ENCODE peak calls at places on chromosome 20, in eight cellular contexts. J is mammary epithelial cell, A is heart right ventricle, E is hepatocyte, Z is fibroblast of lung, T is IMR-90, D is mesenchymal stem cell, Y is A673. R is an unnamed sample.

GRCh38 chr20:10448270-10449156 is 13.4 kb downstream of the SLX4IP start:
- DNase-seq in J (no peak), A (no peak), E (no peak), Z (peak; percentile 51), T (peak; percentile 48), D (no peak), Y (peak; percentile 63), R (no peak)

GRCh38 chr20:24952376-24953203 is 3.5 kb downstream of the CST7 start:
- DNase-seq in J (no peak), A (no peak), E (no peak), Z (no peak), T (no peak), D (no peak), Y (no peak), R (no peak)

GRCh38 chr20:56430471-56430870 is 18.4 kb downstream of the CASS4 start:
- DNase-seq in J (no peak), A (no peak), E (no peak), Z (no peak), T (no peak), D (no peak), Y (no peak), R (peak; percentile 51)

GRCh38 chr20:62409935-62410741 is 3.1 kb upstream of the CABLES2 start:
- DNase-seq in J (no peak), A (peak; percentile 60), E (peak; percentile 74), Z (peak; percentile 16), T (no peak), D (peak; percentile 30), Y (peak; percentile 64), R (peak; percentile 76)

GRCh38 chr20:9024996-9025395 is 43.9 kb upstream of the PLCB4 start:
- DNase-seq in J (no peak), A (no peak), E (no peak), Z (no peak), T (no peak), D (no peak), Y (no peak), R (no peak)

GRCh38 chr20:7691647-7692046 is 248.6 kb downstream of the HAO1 start:
- DNase-seq in J (peak; percentile 43), A (no peak), E (no peak), Z (peak; percentile 59), T (no peak), D (no peak), Y (no peak), R (no peak)

GRCh38 chr20:51378171-51378928 is 164.2 kb downstream of the NFATC2 start:
- DNase-seq in J (no peak), A (no peak), E (no peak), Z (no peak), T (no peak), D (no peak), Y (peak; percentile 53), R (no peak)

GRCh38 chr20:35034150-35034549 is 58.5 kb downstream of the TRPC4AP start:
- DNase-seq in J (no peak), A (no peak), E (no peak), Z (no peak), T (no peak), D (no peak), Y (no peak), R (no peak)

GRCh38 chr20:17690144-17690543 is 8.1 kb upstream of the RRBP1 start:
- DNase-seq in J (no peak), A (no peak), E (no peak), Z (no peak), T (no peak), D (no peak), Y (no peak), R (no peak)

GRCh38 chr20:62449951-62450815 is 22.8 kb upstream of the RBBP8NL start:
- DNase-seq in J (no peak), A (peak; percentile 44), E (no peak), Z (no peak), T (no peak), D (no peak), Y (no peak), R (no peak)

GRCh38 chr20:54351371-54352136 is 123.8 kb upstream of the DOK5 start:
- DNase-seq in J (no peak), A (no peak), E (no peak), Z (no peak), T (no peak), D (no peak), Y (peak; percentile 71), R (no peak)

GRCh38 chr20:21053002-21053762 is 53.0 kb downstream of the LINC00237 start:
- DNase-seq in J (no peak), A (no peak), E (peak; percentile 26), Z (no peak), T (no peak), D (no peak), Y (peak; percentile 26), R (no peak)

GRCh38 chr20:35398660-35399144 is 13.1 kb downstream of the UQCC1 start:
- DNase-seq in J (no peak), A (no peak), E (no peak), Z (peak; percentile 52), T (peak; percentile 26), D (no peak), Y (peak; percentile 11), R (no peak)

GRCh38 chr20:43751167-43752050 is 24.6 kb upstream of the GTSF1L start:
- DNase-seq in J (peak; percentile 90), A (no peak), E (no peak), Z (peak; percentile 93), T (peak; percentile 92), D (peak; percentile 64), Y (no peak), R (no peak)

GRCh38 chr20:63635431-63636141 is 8.7 kb upstream of the GMEB2 start:
- DNase-seq in J (no peak), A (no peak), E (no peak), Z (no peak), T (no peak), D (no peak), Y (no peak), R (peak; percentile 69)
- H3K4me1 ChIP-seq in J (peaks cover 9% of the 10 kb centered on the region), A (peaks cover 3% of the 10 kb centered on the region), E (no peaks in the 10 kb centered on the region), Z (no peaks in the 10 kb centered on the region), T (peaks cover 2% of the 10 kb centered on the region), D (peaks cover 12% of the 10 kb centered on the region), Y (no peaks in the 10 kb centered on the region), R (peaks cover 48% of the 10 kb centered on the region)

GRCh38 chr20:32780278-32780677 is 18.1 kb downstream of the DNMT3B start:
- DNase-seq in J (no peak), A (no peak), E (no peak), Z (no peak), T (no peak), D (no peak), Y (no peak), R (no peak)

GRCh38 chr20:32775240-32775991 is 13.2 kb downstream of the DNMT3B start:
- DNase-seq in J (peak; percentile 68), A (no peak), E (no peak), Z (no peak), T (no peak), D (no peak), Y (no peak), R (no peak)

GRCh38 chr20:32779500-32780215 is 17.5 kb downstream of the DNMT3B start:
- DNase-seq in J (no peak), A (no peak), E (no peak), Z (no peak), T (no peak), D (no peak), Y (no peak), R (no peak)

GRCh38 chr20:32773880-32774279 is 11.7 kb downstream of the DNMT3B start:
- DNase-seq in J (no peak), A (no peak), E (no peak), Z (no peak), T (no peak), D (no peak), Y (no peak), R (no peak)

DNA sequence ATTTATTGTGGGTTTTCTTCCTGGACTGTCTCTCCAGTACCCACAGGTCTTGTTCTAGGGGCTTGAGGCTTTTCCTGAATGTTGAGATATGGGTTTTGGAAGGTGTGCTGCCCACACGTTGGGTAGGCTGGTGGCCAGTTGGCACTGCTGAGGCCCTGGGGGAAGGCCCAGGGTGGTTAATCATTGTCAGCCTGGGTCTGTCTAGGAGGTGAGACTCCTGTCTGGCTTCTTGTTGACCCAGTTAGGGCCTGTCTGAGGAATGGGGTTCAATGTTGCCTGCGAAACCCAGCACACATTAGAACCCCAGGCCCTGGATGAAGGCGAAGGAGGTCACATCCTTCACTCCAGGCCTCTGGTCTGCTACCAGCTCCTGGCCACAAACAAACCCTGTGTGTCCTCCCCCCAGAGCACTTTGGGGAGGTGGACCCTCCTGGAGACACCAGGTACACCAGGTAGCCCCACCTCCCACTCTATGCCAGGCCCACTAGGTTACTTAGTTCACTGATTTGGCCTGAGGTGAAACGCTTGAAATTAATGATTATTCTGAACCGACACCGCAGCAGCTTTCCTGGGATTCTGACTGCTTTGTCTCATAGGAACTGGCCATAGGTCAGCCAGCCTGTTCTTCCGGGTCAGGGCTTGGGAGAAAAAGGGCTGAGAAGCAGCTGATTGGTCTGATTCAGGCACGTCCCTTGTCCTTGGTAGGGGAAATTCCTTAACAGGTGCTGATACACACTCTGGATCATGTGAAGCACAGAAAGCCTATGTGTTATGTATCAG is 15.2 kb downstream of the DNMT3B start:
- DNase-seq in J (no peak), A (no peak), E (no peak), Z (peak; percentile 35), T (no peak), D (no peak), Y (no peak), R (no peak)
- H3K27ac ChIP-seq in J (no peak overlapping the region), A (no peak overlapping the region), E (peak overlapping the region; percentile 4), Z (no peak overlapping the region), T (no peak overlapping the region), D (no peak overlapping the region), Y (no peak overlapping the region), R (no peak overlapping the region)

GRCh38 chr20:47411161-47411560 is 54.7 kb upstream of the ZMYND8 start:
- DNase-seq in J (no peak), A (no peak), E (no peak), Z (no peak), T (no peak), D (no peak), Y (no peak), R (no peak)

GRCh38 chr20:47417245-47418060 is 61.0 kb upstream of the ZMYND8 start:
- DNase-seq in J (no peak), A (no peak), E (no peak), Z (no peak), T (no peak), D (no peak), Y (no peak), R (no peak)

GRCh38 chr20:47413189-47413588 is 56.7 kb upstream of the ZMYND8 start:
- DNase-seq in J (no peak), A (no peak), E (no peak), Z (no peak), T (no peak), D (no peak), Y (no peak), R (no peak)

GRCh38 chr20:47406849-47407682 is 50.6 kb upstream of the ZMYND8 start:
- DNase-seq in J (no peak), A (no peak), E (no peak), Z (peak; percentile 27), T (peak; percentile 45), D (no peak), Y (no peak), R (no peak)

GRCh38 chr20:47412073-47412472 is 55.6 kb upstream of the ZMYND8 start:
- DNase-seq in J (no peak), A (no peak), E (no peak), Z (no peak), T (no peak), D (no peak), Y (no peak), R (no peak)
- H3K4me1 ChIP-seq in J (no peaks in the 10 kb centered on the region), A (peaks cover 25% of the 10 kb centered on the region), E (no peaks in the 10 kb centered on the region), Z (no peaks in the 10 kb centered on the region), T (peaks cover 2% of the 10 kb centered on the region), D (no peaks in the 10 kb centered on the region), Y (no peaks in the 10 kb centered on the region), R (peaks cover 54% of the 10 kb centered on the region)

GRCh38 chr20:5149892-5150225 is 23.1 kb downstream of the CDS2 start:
- DNase-seq in J (no peak), A (no peak), E (no peak), Z (no peak), T (no peak), D (no peak), Y (no peak), R (no peak)
- H3K27ac ChIP-seq in J (no peak overlapping the region), A (peak overlapping the region; percentile 63), E (peak overlapping the region; percentile 87), Z (no peak overlapping the region), T (no peak overlapping the region), D (no peak overlapping the region), Y (no peak overlapping the region), R (no peak overlapping the region)